ENCODE peak calls at places on chromosomes 12 and 14, in ten cellular contexts. E is neural progenitor cell; K is neuronal stem cell; P is adrenal gland; B is kidney; N is A549; X is tibial artery; J is CD4-positive, CD25-positive, alpha-beta regulatory T cell; A is right cardiac atrium; L is effector memory CD4-positive, alpha-beta T cell. H is an unnamed sample. For H3K9me3, the result is how much of the 10 kb centered on the place peaks cover.

GRCh38 chr14:32559048-32559447 is 229.9 kb downstream of the AKAP6 start:
- DNase-seq in E (no peak), K (no peak), P (no peak), B (no peak), N (no peak), X (no peak), J (no peak), A (no peak), L (no peak), H (no peak)

GRCh38 chr14:62497708-62498107 is 547.5 kb downstream of the KCNH5 start:
- DNase-seq in E (no peak), K (no peak), P (no peak), B (no peak), N (no peak), X (no peak), J (no peak), A (no peak), L (no peak), H (no peak)

GRCh38 chr12:27366621-27367020 is 34.0 kb downstream of the BMAL2 start:
- DNase-seq in E (no peak), K (no peak), P (no peak), B (no peak), N (no peak), X (no peak), J (no peak), A (no peak), L (no peak), H (no peak)

GRCh38 chr14:103688906-103689902 is 26.0 kb downstream of the XRCC3 start:
- DNase-seq in E (no peak), K (no peak), P (peak), B (peak), N (no peak), X (no peak), J (no peak), A (peak), L (no peak), H (no peak)

GRCh38 chr14:73339206-73339605 is 101.9 kb downstream of the PAPLN start:
- DNase-seq in E (no peak), K (no peak), P (no peak), B (no peak), N (no peak), X (no peak), J (no peak), A (no peak), L (no peak), H (no peak)

GRCh38 chr12:4441355-4442330 is 4.0 kb downstream of the FGF6 start:
- DNase-seq in E (peak), K (no peak), P (no peak), B (no peak), N (no peak), X (no peak), J (no peak), A (no peak), L (no peak), H (no peak)

GRCh38 chr12:6825398-6826124 is 2.6 kb upstream of the P3H3 start:
- DNase-seq in E (peak), K (peak), P (peak), B (peak), N (peak), X (peak), J (peak), A (peak), L (peak), H (peak)

GRCh38 chr12:53500119-53500775 is 836 bp upstream of the TARBP2 start:
- DNase-seq in E (peak), K (no peak), P (peak), B (peak), N (peak), X (peak), J (no peak), A (peak), L (no peak), H (no peak)

GRCh38 chr12:109130755-109131521 is 14.6 kb downstream of the ACACB start:
- DNase-seq in E (peak), K (no peak), P (peak), B (no peak), N (no peak), X (peak), J (no peak), A (peak), L (no peak), H (no peak)

GRCh38 chr12:109715310-109716091 is 1.9 kb downstream of the FAM222A start:
- DNase-seq in E (peak), K (no peak), P (peak), B (no peak), N (peak), X (no peak), J (peak), A (peak), L (no peak), H (no peak)

GRCh38 chr12:50505386-50505827 is 622 bp downstream of the DIP2B start:
- DNase-seq in E (peak), K (peak), P (peak), B (peak), N (no peak), X (peak), J (peak), A (peak), L (no peak), H (no peak)

GRCh38 chr12:6829532-6830220 is 1.5 kb downstream of the P3H3 start:
- DNase-seq in E (peak), K (no peak), P (no peak), B (peak), N (peak), X (no peak), J (no peak), A (no peak), L (no peak), H (no peak)

GRCh38 chr12:12032260-12032761 is 38.4 kb upstream of the BCL2L14 start:
- DNase-seq in E (no peak), K (no peak), P (no peak), B (no peak), N (no peak), X (no peak), J (no peak), A (peak), L (no peak), H (no peak)

GRCh38 chr14:32648434-32648833 is 290.2 kb upstream of the NPAS3 start:
- DNase-seq in E (no peak), K (no peak), P (no peak), B (no peak), N (peak), X (no peak), J (no peak), A (no peak), L (no peak), H (no peak)

GRCh38 chr14:61700104-61700886 is 5.0 kb downstream of the HIF1A start:
- DNase-seq in E (no peak), K (no peak), P (no peak), B (no peak), N (no peak), X (no peak), J (no peak), A (no peak), L (no peak), H (no peak)

GRCh38 chr12:114134922-114135321 is 168.8 kb upstream of the RBM19 start:
- DNase-seq in E (no peak), K (no peak), P (no peak), B (no peak), N (no peak), X (no peak), J (no peak), A (no peak), L (no peak), H (no peak)

GRCh38 chr12:124420972-124421674 is 126.2 kb downstream of the RFLNA start:
- DNase-seq in E (no peak), K (no peak), P (no peak), B (no peak), N (no peak), X (peak), J (no peak), A (peak), L (no peak), H (no peak)

GRCh38 chr14:38999949-39000348 is 103.1 kb downstream of the SEC23A start:
- DNase-seq in E (no peak), K (no peak), P (no peak), B (no peak), N (no peak), X (no peak), J (no peak), A (no peak), L (no peak), H (no peak)

GRCh38 chr12:121467638-121468403 is 67.9 kb downstream of the RNF34 start:
- DNase-seq in E (peak), K (peak), P (peak), B (peak), N (peak), X (peak), J (no peak), A (no peak), L (no peak), H (no peak)

GRCh38 chr14:89767861-89768268 is 186.7 kb downstream of the EFCAB11 start:
- DNase-seq in E (peak), K (peak), P (peak), B (no peak), N (peak), X (no peak), J (peak), A (no peak), L (peak), H (peak)

GRCh38 chr12:93317227-93317626 is 60.5 kb upstream of the NUDT4 start:
- DNase-seq in E (no peak), K (no peak), P (no peak), B (no peak), N (peak), X (no peak), J (no peak), A (no peak), L (no peak), H (no peak)

GRCh38 chr14:23306412-23307145 is at the start of gene BCL2L2:
- DNase-seq in E (peak), K (peak), P (peak), B (peak), N (peak), X (peak), J (no peak), A (peak), L (no peak), H (no peak)

GRCh38 chr12:128286970-128287369 is 20.0 kb downstream of the TMEM132C start:
- DNase-seq in E (no peak), K (no peak), P (peak), B (no peak), N (no peak), X (no peak), J (no peak), A (no peak), L (no peak), H (no peak)

GRCh38 chr12:116377194-116377735 is 99.8 kb upstream of the MED13L start:
- DNase-seq in E (no peak), K (no peak), P (no peak), B (no peak), N (no peak), X (no peak), J (no peak), A (no peak), L (no peak), H (no peak)

GRCh38 chr12:100251917-100252316 is 15.0 kb downstream of the DEPDC4 start:
- DNase-seq in E (no peak), K (no peak), P (no peak), B (no peak), N (peak), X (no peak), J (no peak), A (no peak), L (no peak), H (no peak)

GRCh38 chr12:25876383-25877045 is 82.0 kb upstream of the RASSF8 start:
- DNase-seq in E (no peak), K (no peak), P (no peak), B (no peak), N (no peak), X (no peak), J (no peak), A (no peak), L (no peak), H (no peak)

GRCh38 chr12:54304187-54304810 is 3.5 kb upstream of the NFE2 start:
- DNase-seq in E (no peak), K (no peak), P (peak), B (peak), N (peak), X (peak), J (no peak), A (peak), L (no peak), H (no peak)

GRCh38 chr12:4664111-4664510 is 15.2 kb downstream of the NDUFA9 start:
- DNase-seq in E (no peak), K (no peak), P (no peak), B (no peak), N (no peak), X (no peak), J (no peak), A (no peak), L (no peak), H (no peak)

GRCh38 chr14:75126121-75126544 is 715 bp downstream of the NEK9 start:
- DNase-seq in E (no peak), K (no peak), P (no peak), B (no peak), N (no peak), X (no peak), J (no peak), A (no peak), L (peak), H (no peak)

GRCh38 chr14:75126679-75127473 is at the start of gene NEK9:
- DNase-seq in E (peak), K (peak), P (peak), B (peak), N (peak), X (peak), J (peak), A (peak), L (peak), H (peak)

GRCh38 chr14:75125617-75126016 is 1.2 kb downstream of the NEK9 start:
- DNase-seq in E (no peak), K (no peak), P (no peak), B (no peak), N (peak), X (no peak), J (no peak), A (no peak), L (no peak), H (no peak)

GRCh38 chr14:75128596-75128990 is 1.7 kb upstream of the NEK9 start:
- DNase-seq in E (no peak), K (no peak), P (no peak), B (no peak), N (no peak), X (no peak), J (no peak), A (no peak), L (no peak), H (no peak)

DNA sequence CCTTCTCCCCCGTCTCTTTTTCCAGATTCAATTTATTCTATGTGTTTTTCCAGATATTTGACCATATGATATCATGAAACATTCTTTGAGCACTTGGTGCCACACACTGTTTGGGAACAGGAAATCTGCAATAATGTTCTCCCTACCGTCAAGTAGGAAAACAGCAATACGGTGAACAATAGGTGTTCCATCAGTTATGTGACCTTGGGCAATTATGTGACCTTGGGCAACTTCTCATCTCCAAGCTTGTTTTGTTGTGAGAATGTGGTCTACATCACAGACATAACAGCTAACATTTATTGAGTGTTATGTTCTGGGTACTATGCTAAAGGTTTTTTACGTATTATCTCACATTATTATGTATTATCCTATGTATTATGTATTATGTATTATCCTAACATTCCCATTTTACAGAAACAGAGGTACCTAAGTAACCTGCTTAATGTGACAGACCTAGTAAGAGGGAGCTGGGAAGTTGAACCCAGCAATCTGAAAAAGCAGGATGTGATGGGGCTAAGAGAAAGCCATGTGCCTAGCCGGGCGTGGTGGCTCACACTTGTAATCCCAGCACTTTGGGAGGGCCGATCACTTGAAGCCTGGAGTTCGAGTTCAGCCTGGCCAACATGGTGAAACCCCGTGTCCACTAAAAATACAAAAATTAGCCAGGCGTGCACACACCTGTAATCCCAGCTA is 1.2 kb upstream of the NEK9 start:
- DNase-seq in E (no peak), K (no peak), P (no peak), B (no peak), N (no peak), X (no peak), J (no peak), A (no peak), L (no peak), H (no peak)
- H3K9me3 ChIP-seq in E (under half), K (under half), P (under half), B (under half), N (under half), X (under half), J (under half), A (under half), L (under half), H (under half)

DNA sequence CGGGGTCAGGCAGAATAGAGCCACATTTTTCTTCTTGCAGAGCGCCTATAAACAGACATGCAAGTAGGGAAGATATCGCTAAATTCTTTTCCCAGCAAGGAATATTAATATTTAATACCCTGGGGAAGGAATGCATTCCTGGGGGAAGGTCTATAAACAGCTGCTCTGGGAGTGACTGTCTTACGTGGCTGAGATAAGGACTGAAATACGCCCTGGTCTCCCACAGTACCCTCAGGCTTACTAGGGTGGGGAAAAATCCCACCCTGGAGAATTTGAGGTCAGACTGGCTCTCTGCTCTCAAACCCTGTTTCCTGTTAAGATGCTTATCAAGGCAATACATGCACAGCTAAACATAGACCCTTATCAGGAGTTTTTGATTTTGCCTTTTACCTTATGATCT is 262.3 kb downstream of the CEP128 start:
- DNase-seq in E (no peak), K (no peak), P (no peak), B (no peak), N (no peak), X (no peak), J (no peak), A (no peak), L (no peak), H (no peak)
- H3K9me3 ChIP-seq in E (under half), K (under half), P (under half), B (under half), N (under half), X (under half), J (under half), A (under half), L (under half), H (under half)

DNA sequence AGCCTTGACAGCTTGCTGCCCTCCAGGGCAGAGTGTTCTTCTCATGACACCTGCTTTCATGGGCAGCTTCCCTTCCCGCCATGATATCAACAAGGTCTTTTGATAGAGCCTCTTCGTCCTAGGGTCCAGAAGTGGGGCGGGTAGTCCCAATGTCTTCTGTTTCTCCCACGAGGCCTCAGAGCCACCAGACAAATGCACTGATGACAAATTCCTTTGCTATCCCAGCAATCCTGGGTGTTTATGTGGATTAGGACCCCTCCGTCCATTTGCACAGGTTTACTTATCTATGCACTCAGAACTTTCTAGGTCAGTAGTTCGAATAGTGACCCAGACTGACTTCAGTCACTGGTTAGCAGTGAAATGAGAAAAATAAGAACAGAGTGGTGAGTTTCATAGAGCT is 52.6 kb upstream of the PRMT8 start:
- DNase-seq in E (no peak), K (no peak), P (no peak), B (no peak), N (no peak), X (no peak), J (no peak), A (no peak), L (no peak), H (no peak)
- H3K9me3 ChIP-seq in E (under half), K (under half), P (under half), B (under half), N (under half), X (under half), J (under half), A (under half), L (under half), H (under half)

DNA sequence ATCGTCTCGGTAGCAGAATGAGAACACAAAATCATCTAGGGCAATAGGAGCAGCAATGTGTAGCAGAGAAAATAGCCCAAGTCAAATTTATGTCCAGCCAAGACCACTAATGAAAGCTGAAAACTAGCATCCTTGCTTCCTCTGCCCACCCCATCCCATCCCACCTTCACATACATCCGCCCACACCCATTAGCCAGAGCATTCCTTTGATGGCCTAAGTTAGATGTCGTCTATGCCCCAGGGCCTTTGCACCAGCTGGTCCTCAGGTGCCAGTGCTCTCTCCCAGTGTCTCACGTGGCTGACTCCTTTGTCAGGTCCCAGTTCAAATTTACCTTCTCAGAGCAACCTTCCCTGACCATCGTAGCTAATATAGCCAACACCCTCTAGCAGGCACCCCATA is 17.8 kb upstream of the PPP2R5C start:
- DNase-seq in E (no peak), K (no peak), P (no peak), B (no peak), N (no peak), X (no peak), J (no peak), A (no peak), L (no peak), H (no peak)
- H3K9me3 ChIP-seq in E (under half), K (under half), P (under half), B (under half), N (under half), X (under half), J (under half), A (under half), L (under half), H (under half)

GRCh38 chr12:34391771-34392581 is 369.7 kb downstream of the ALG10 start:
- DNase-seq in E (no peak), K (no peak), P (no peak), B (peak), N (no peak), X (peak), J (no peak), A (peak), L (no peak), H (no peak)

GRCh38 chr12:34387711-34388635 is 365.7 kb downstream of the ALG10 start:
- DNase-seq in E (no peak), K (no peak), P (no peak), B (peak), N (no peak), X (no peak), J (no peak), A (peak), L (no peak), H (no peak)

GRCh38 chr12:34390846-34391700 is 368.8 kb downstream of the ALG10 start:
- DNase-seq in E (no peak), K (no peak), P (no peak), B (peak), N (no peak), X (peak), J (no peak), A (peak), L (no peak), H (no peak)

GRCh38 chr12:34390171-34390841 is 368.0 kb downstream of the ALG10 start:
- DNase-seq in E (no peak), K (no peak), P (no peak), B (peak), N (no peak), X (peak), J (no peak), A (peak), L (no peak), H (no peak)

GRCh38 chr12:34389378-34390170 is 367.3 kb downstream of the ALG10 start:
- DNase-seq in E (no peak), K (no peak), P (no peak), B (peak), N (no peak), X (peak), J (no peak), A (peak), L (no peak), H (no peak)
- H3K9me3 ChIP-seq in E (under half), K (half or more), P (under half), B (under half), N (under half), X (under half), J (half or more), A (under half), L (under half), H (under half)